ENCODE peak calls at places on chromosomes 6 and 20, in four cellular contexts. P is cerebellar cortex; A is HEK293T; T is activated naive CD4-positive, alpha-beta T cell. Z is an unnamed sample.
A peak's percentile ranks its signal among the peaks of the same experiment; 100 is the strongest.

GRCh38 chr6:152942319-152942869 is 40.4 kb downstream of the FBXO5 start:
- DNase-seq in P (no peak), A (no peak), T (no peak), Z (no peak)

GRCh38 chr6:3139090-3139903 is 18.0 kb downstream of the TUBB2A start:
- DNase-seq in P (no peak), A (no peak), T (no peak), Z (no peak)

GRCh38 chr6:43992783-43993505 is 134.3 kb downstream of the MRPL14 start:
- DNase-seq in P (no peak), A (no peak), T (no peak), Z (peak; percentile 23)

GRCh38 chr20:40606237-40606636 is 82.8 kb downstream of the MAFB start:
- DNase-seq in P (no peak), A (no peak), T (no peak), Z (no peak)

GRCh38 chr6:142926494-142927273 is 18.3 kb downstream of the HIVEP2 start:
- DNase-seq in P (peak; percentile 46), A (peak; percentile 61), T (peak; percentile 22), Z (peak; percentile 50)

GRCh38 chr6:88908598-88909548 is 54.5 kb downstream of the RNGTT start:
- DNase-seq in P (no peak), A (no peak), T (no peak), Z (no peak)

GRCh38 chr6:107666084-107666981 is 157.8 kb downstream of the SCML4 start:
- DNase-seq in P (no peak), A (peak; percentile 58), T (no peak), Z (no peak)

GRCh38 chr20:35617397-35618031 is 1.9 kb downstream of the SPAG4 start:
- DNase-seq in P (peak; percentile 70), A (peak; percentile 60), T (no peak), Z (peak; percentile 54)

GRCh38 chr6:68229566-68229965 is 405.5 kb upstream of the ADGRB3 start:
- DNase-seq in P (no peak), A (no peak), T (no peak), Z (no peak)

GRCh38 chr6:137717074-137718073 is 149.7 kb upstream of the TNFAIP3 start:
- DNase-seq in P (no peak), A (no peak), T (no peak), Z (no peak)

GRCh38 chr6:109441069-109441816 is 719 bp downstream of the SMPD2 start:
- DNase-seq in P (peak; percentile 64), A (peak; percentile 61), T (no peak), Z (peak; percentile 68)

GRCh38 chr6:169961772-169962561 is 210.5 kb downstream of the ERMARD start:
- DNase-seq in P (no peak), A (no peak), T (no peak), Z (no peak)

GRCh38 chr20:24991897-24992419 is 593 bp downstream of the APMAP start:
- DNase-seq in P (no peak), A (peak; percentile 49), T (no peak), Z (no peak)

Z was measured in G401.